ENCODE peak calls at places on chromosomes 1 and 21, in ten cellular contexts. V is CD4-positive, alpha-beta memory T cell; O is CD4-positive, CD25-positive, alpha-beta regulatory T cell; T is CD8-positive, alpha-beta T cell; Z is neuronal stem cell; K is cardiac muscle cell; N is CD8-positive, alpha-beta memory T cell; Q is lower lobe of right lung; P is neural progenitor cell; W is CD4-positive, alpha-beta T cell. R is an unnamed sample.

GRCh38 chr1:36081926-36082485 is 1.9 kb upstream of the TEKT2 start:
- DNase-seq in V (no peak), O (no peak), T (no peak), Z (no peak), K (no peak), N (no peak), Q (no peak), P (no peak), W (no peak), R (no peak)

GRCh38 chr1:86765073-86765472 is 60.7 kb downstream of the SH3GLB1 start:
- DNase-seq in V (no peak), O (no peak), T (no peak), Z (no peak), K (no peak), N (no peak), Q (no peak), P (peak), W (no peak), R (no peak)

GRCh38 chr1:230079211-230079590 is 12.2 kb downstream of the GALNT2 start:
- DNase-seq in V (no peak), O (no peak), T (no peak), Z (no peak), K (no peak), N (no peak), Q (no peak), P (no peak), W (no peak), R (no peak)

GRCh38 chr1:57307382-57307781 is 116.5 kb downstream of the DAB1 start:
- DNase-seq in V (peak), O (peak), T (peak), Z (no peak), K (no peak), N (peak), Q (no peak), P (no peak), W (peak), R (no peak)

GRCh38 chr1:207069858-207070506 is 16.9 kb downstream of the PFKFB2 start:
- DNase-seq in V (no peak), O (no peak), T (no peak), Z (no peak), K (no peak), N (no peak), Q (no peak), P (no peak), W (no peak), R (no peak)

GRCh38 chr21:37828515-37828914 is 87.7 kb downstream of the KCNJ6 start:
- DNase-seq in V (no peak), O (no peak), T (no peak), Z (no peak), K (no peak), N (no peak), Q (no peak), P (no peak), W (no peak), R (no peak)

GRCh38 chr1:47637111-47637685 is 199.4 kb downstream of the FOXD2 start:
- DNase-seq in V (no peak), O (no peak), T (no peak), Z (no peak), K (no peak), N (no peak), Q (no peak), P (no peak), W (no peak), R (no peak)

GRCh38 chr1:222852326-222852725 is 37.5 kb downstream of the DISP1 start:
- DNase-seq in V (no peak), O (no peak), T (no peak), Z (no peak), K (no peak), N (no peak), Q (no peak), P (no peak), W (no peak), R (no peak)

GRCh38 chr1:11796036-11796828 is 9.5 kb downstream of the MTHFR start:
- DNase-seq in V (no peak), O (no peak), T (no peak), Z (no peak), K (no peak), N (no peak), Q (no peak), P (no peak), W (no peak), R (no peak)

GRCh38 chr21:37593015-37593414 is 226.4 kb downstream of the DYRK1A start:
- DNase-seq in V (no peak), O (no peak), T (no peak), Z (peak), K (peak), N (no peak), Q (no peak), P (peak), W (no peak), R (no peak)

GRCh38 chr1:43348343-43348808 is 10.4 kb upstream of the CDC20 start:
- DNase-seq in V (no peak), O (no peak), T (no peak), Z (no peak), K (no peak), N (no peak), Q (no peak), P (no peak), W (no peak), R (no peak)

GRCh38 chr1:10337436-10337835 is 61.4 kb upstream of the PGD start:
- DNase-seq in V (no peak), O (no peak), T (no peak), Z (no peak), K (no peak), N (no peak), Q (no peak), P (peak), W (no peak), R (no peak)

GRCh38 chr1:212655668-212656440 is 43.8 kb downstream of the BATF3 start:
- DNase-seq in V (no peak), O (no peak), T (no peak), Z (no peak), K (no peak), N (no peak), Q (no peak), P (no peak), W (no peak), R (no peak)

GRCh38 chr1:171286032-171286705 is 27.8 kb upstream of the FMO4 start:
- DNase-seq in V (no peak), O (no peak), T (no peak), Z (no peak), K (no peak), N (no peak), Q (no peak), P (no peak), W (no peak), R (no peak)

GRCh38 chr1:176111835-176112234 is 95.3 kb downstream of the COP1 start:
- DNase-seq in V (no peak), O (no peak), T (no peak), Z (no peak), K (no peak), N (no peak), Q (no peak), P (no peak), W (no peak), R (no peak)

GRCh38 chr1:182279724-182280506 is 111.7 kb downstream of the GLUL start:
- DNase-seq in V (no peak), O (no peak), T (no peak), Z (peak), K (no peak), N (no peak), Q (no peak), P (peak), W (no peak), R (peak)

GRCh38 chr1:211378844-211379243 is 52.2 kb downstream of the TRAF5 start:
- DNase-seq in V (no peak), O (no peak), T (no peak), Z (no peak), K (no peak), N (no peak), Q (no peak), P (no peak), W (no peak), R (no peak)

GRCh38 chr21:36927718-36928117 is 38.8 kb downstream of the HLCS start:
- DNase-seq in V (peak), O (peak), T (peak), Z (peak), K (peak), N (peak), Q (peak), P (peak), W (peak), R (peak)

GRCh38 chr1:157878059-157878458 is 36.5 kb upstream of the CD5L start:
- DNase-seq in V (no peak), O (no peak), T (no peak), Z (peak), K (peak), N (no peak), Q (no peak), P (peak), W (no peak), R (no peak)

GRCh38 chr1:17878837-17879236 is 123.7 kb downstream of the ACTL8 start:
- DNase-seq in V (no peak), O (no peak), T (no peak), Z (no peak), K (no peak), N (no peak), Q (no peak), P (no peak), W (no peak), R (no peak)

GRCh38 chr1:233295775-233296322 is 324 bp upstream of the PCNX2 start:
- DNase-seq in V (no peak), O (no peak), T (no peak), Z (no peak), K (no peak), N (no peak), Q (no peak), P (no peak), W (no peak), R (no peak)

GRCh38 chr1:185400057-185400456 is 83.0 kb upstream of the IVNS1ABP start:
- DNase-seq in V (no peak), O (no peak), T (no peak), Z (no peak), K (no peak), N (no peak), Q (no peak), P (no peak), W (no peak), R (no peak)

GRCh38 chr1:208631057-208631456 is 386.9 kb upstream of the PLXNA2 start:
- DNase-seq in V (no peak), O (no peak), T (no peak), Z (no peak), K (no peak), N (no peak), Q (no peak), P (no peak), W (no peak), R (no peak)

GRCh38 chr1:33348676-33349080 is 27.8 kb upstream of the A3GALT2 start:
- DNase-seq in V (peak), O (no peak), T (no peak), Z (no peak), K (no peak), N (no peak), Q (no peak), P (no peak), W (no peak), R (no peak)

GRCh38 chr1:17553970-17554369 is 14.5 kb downstream of the ARHGEF10L start:
- DNase-seq in V (no peak), O (no peak), T (no peak), Z (no peak), K (no peak), N (no peak), Q (no peak), P (no peak), W (no peak), R (no peak)

GRCh38 chr21:32520885-32521735 is 64.2 kb downstream of the TCP10L start:
- DNase-seq in V (no peak), O (no peak), T (no peak), Z (no peak), K (no peak), N (no peak), Q (peak), P (no peak), W (no peak), R (peak)

DNA sequence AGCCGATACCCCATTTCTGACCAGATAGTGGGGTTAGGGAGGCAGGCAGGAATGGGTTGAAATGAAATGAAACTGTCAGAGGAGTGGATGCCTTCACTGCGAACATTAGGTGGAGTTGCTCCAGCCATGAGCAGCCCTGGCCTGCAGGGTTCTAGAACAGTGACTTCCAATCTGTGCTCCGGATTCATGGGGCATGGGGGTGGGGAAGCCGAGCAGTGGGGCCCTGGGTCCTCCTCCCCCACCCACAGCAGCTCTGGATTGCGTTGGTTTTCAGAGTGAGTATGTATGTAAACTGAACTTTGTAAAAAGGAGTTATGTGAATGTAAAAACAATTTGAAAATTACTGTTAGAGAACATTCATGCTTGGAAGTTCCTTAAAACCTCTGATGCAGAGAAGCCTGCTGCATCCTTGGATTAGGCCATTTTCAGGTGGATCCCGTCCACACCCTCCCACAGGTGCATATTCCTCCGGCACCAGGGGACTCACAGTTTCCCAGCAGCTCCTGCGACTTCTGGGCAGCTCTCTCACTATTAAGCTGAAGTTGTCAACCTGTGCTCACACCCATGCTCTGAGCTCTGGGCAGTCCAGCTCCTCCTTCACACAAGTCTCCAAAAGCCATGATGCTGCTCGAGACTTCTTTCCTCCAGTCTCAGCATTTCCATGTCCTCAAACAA is 54.4 kb upstream of the EDN2 start:
- DNase-seq in V (no peak), O (no peak), T (no peak), Z (no peak), K (no peak), N (no peak), Q (peak), P (no peak), W (no peak), R (no peak)
- H3K27ac ChIP-seq in V (no peak), O (no peak), T (no peak), Z (no peak), K (peak), N (no peak), Q (no peak), P (no peak), W (no peak), R (no peak)

GRCh38 chr1:241838831-241839365 is 9.1 kb upstream of the EXO1 start:
- DNase-seq in V (no peak), O (no peak), T (no peak), Z (no peak), K (no peak), N (no peak), Q (no peak), P (no peak), W (no peak), R (no peak)
- H3K27ac ChIP-seq in V (no peak), O (no peak), T (no peak), Z (no peak), K (no peak), N (no peak), Q (no peak), P (no peak), W (no peak), R (no peak)

GRCh38 chr21:15274701-15275255 is 210.0 kb upstream of the NRIP1 start:
- DNase-seq in V (no peak), O (no peak), T (no peak), Z (no peak), K (no peak), N (no peak), Q (no peak), P (no peak), W (no peak), R (no peak)
- H3K27ac ChIP-seq in V (no peak), O (no peak), T (no peak), Z (no peak), K (no peak), N (no peak), Q (no peak), P (no peak), W (no peak), R (no peak)

DNA sequence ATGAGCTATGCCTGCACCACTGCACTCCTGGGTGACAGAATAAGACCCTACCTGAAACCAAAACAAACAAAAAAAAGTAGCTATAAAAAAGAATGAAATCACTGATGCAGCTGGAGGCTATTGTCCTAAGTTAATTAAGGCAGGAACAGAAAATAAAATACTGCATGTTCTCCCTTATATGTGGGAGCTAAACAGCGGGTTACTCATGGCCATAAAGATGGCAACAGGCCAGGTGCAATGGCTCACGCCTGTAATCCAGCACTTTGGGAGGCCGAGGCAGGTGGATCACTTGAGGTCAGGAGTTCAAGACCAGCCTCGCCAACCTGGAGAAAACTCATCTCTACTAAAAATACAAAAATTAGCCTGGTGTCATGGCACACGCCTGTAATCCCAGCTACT is 152.7 kb downstream of the PIK3R3 start:
- DNase-seq in V (no peak), O (no peak), T (no peak), Z (no peak), K (no peak), N (no peak), Q (no peak), P (no peak), W (no peak), R (no peak)
- H3K27ac ChIP-seq in V (no peak), O (no peak), T (no peak), Z (no peak), K (no peak), N (no peak), Q (no peak), P (no peak), W (no peak), R (no peak)

GRCh38 chr1:25456502-25456901 is 25.8 kb downstream of the MACO1 start:
- DNase-seq in V (no peak), O (no peak), T (no peak), Z (no peak), K (no peak), N (no peak), Q (no peak), P (no peak), W (no peak), R (no peak)

GRCh38 chr1:25451903-25452302 is 21.2 kb downstream of the MACO1 start:
- DNase-seq in V (no peak), O (no peak), T (no peak), Z (no peak), K (no peak), N (no peak), Q (no peak), P (no peak), W (no peak), R (no peak)

GRCh38 chr1:25447547-25447946 is 16.9 kb downstream of the MACO1 start:
- DNase-seq in V (no peak), O (no peak), T (no peak), Z (no peak), K (no peak), N (no peak), Q (no peak), P (no peak), W (no peak), R (no peak)

GRCh38 chr1:25450894-25451293 is 20.2 kb downstream of the MACO1 start:
- DNase-seq in V (no peak), O (no peak), T (no peak), Z (no peak), K (no peak), N (no peak), Q (no peak), P (no peak), W (no peak), R (no peak)
- H3K27ac ChIP-seq in V (no peak), O (no peak), T (no peak), Z (no peak), K (no peak), N (no peak), Q (no peak), P (no peak), W (no peak), R (no peak)

GRCh38 chr1:109391626-109392025 is 6.1 kb downstream of the SORT1 start:
- DNase-seq in V (no peak), O (no peak), T (no peak), Z (no peak), K (no peak), N (no peak), Q (no peak), P (no peak), W (no peak), R (no peak)
- H3K27ac ChIP-seq in V (no peak), O (no peak), T (no peak), Z (no peak), K (peak), N (peak), Q (peak), P (no peak), W (no peak), R (peak)

GRCh38 chr1:93807301-93807930 is 71.6 kb downstream of the DNTTIP2 start:
- DNase-seq in V (no peak), O (no peak), T (no peak), Z (no peak), K (no peak), N (no peak), Q (no peak), P (peak), W (no peak), R (no peak)
- H3K27ac ChIP-seq in V (no peak), O (no peak), T (no peak), Z (no peak), K (no peak), N (no peak), Q (no peak), P (no peak), W (no peak), R (no peak)

GRCh38 chr1:151013518-151013917 is 5.3 kb downstream of the PRUNE1 start:
- DNase-seq in V (no peak), O (no peak), T (no peak), Z (no peak), K (peak), N (no peak), Q (no peak), P (no peak), W (no peak), R (no peak)
- H3K27ac ChIP-seq in V (no peak), O (no peak), T (no peak), Z (no peak), K (peak), N (no peak), Q (peak), P (no peak), W (no peak), R (no peak)

GRCh38 chr1:82110366-82111254 is 309.9 kb downstream of the ADGRL2 start:
- DNase-seq in V (no peak), O (no peak), T (no peak), Z (no peak), K (peak), N (no peak), Q (no peak), P (no peak), W (no peak), R (no peak)
- H3K27ac ChIP-seq in V (no peak), O (no peak), T (no peak), Z (no peak), K (no peak), N (no peak), Q (no peak), P (no peak), W (no peak), R (no peak)

DNA sequence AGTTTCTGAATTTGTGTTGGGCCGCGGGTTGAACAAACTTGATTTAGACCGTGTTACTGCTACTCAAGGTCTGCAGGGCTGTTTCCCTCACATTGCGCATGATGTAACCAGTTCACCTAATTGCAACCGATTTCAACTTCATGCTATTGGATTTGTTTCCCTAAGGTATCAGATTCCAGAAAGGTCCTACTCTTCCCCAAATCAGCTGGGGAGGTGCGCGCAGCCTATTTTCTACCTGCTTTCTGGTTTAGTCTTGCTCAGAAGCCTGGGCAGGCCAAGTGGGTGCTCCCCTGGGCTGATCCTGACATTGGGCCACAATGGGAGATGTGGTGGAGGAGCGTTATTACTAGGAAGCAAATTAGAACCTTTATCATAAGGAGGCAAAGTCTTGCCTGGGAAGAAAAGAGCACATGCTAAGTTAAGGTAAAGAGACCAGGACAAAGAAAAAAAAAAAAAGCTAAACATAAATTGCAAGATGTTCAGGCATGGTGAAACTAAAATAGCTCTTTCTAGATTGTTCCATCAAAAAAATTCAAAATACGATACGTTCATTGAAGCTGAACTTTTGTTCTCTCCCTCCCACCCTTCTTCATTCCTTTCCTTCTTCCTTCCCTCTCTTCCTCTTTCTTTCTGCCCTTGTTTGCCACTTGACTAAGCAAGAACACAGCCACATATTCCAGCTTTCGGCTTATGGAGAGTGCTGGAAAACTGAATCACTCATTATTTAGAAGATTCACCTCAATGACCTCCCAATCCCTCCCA is 28.8 kb upstream of the TARBP1 start:
- DNase-seq in V (no peak), O (no peak), T (no peak), Z (no peak), K (no peak), N (no peak), Q (no peak), P (no peak), W (no peak), R (no peak)
- H3K27ac ChIP-seq in V (no peak), O (no peak), T (no peak), Z (no peak), K (no peak), N (no peak), Q (no peak), P (no peak), W (no peak), R (no peak)

R was measured in caudate nucleus.